ENCODE peak calls at places on chromosomes 16 and 17, in eight cellular contexts. A, G, S, D, H, I, U and P are unnamed samples.

GRCh38 chr16:30740364-30741251 is 7.6 kb upstream of the PHKG2 start:
- DNase-seq in I (peak), H (peak), A (no peak), S (peak), U (peak), G (no peak), D (no peak), P (peak)

GRCh38 chr16:47568355-47568754 is 107.2 kb downstream of the PHKB start:
- DNase-seq in I (no peak), U (no peak), D (no peak), G (no peak), A (no peak), H (no peak), S (no peak), P (no peak)

GRCh38 chr16:87017388-87018012 is 299.7 kb downstream of the C16orf95 start:
- DNase-seq in D (peak), I (no peak), H (peak), S (no peak), A (no peak), U (no peak), G (peak), P (peak)

GRCh38 chr17:43846963-43847369 is at the start of gene CD300LG:
- DNase-seq in D (no peak), I (no peak), S (no peak), A (no peak), G (peak), U (no peak), H (no peak), P (no peak)

GRCh38 chr17:57440522-57441269 is 184.4 kb downstream of the MSI2 start:
- DNase-seq in D (no peak), A (peak), U (peak), G (peak), S (peak), I (peak), H (peak), P (peak)

GRCh38 chr16:86095131-86095752 is 196.3 kb downstream of the IRF8 start:
- DNase-seq in U (no peak), G (no peak), S (no peak), I (no peak), H (no peak), A (no peak), D (no peak), P (no peak)

GRCh38 chr16:4409081-4409932 is 7.1 kb downstream of the CORO7 start:
- DNase-seq in D (no peak), I (no peak), U (no peak), S (no peak), H (peak), G (no peak), A (no peak), P (no peak)

GRCh38 chr17:81719410-81720266 is 7.6 kb downstream of the SLC25A10 start:
- DNase-seq in G (no peak), D (no peak), I (no peak), S (no peak), A (no peak), H (no peak), U (no peak), P (no peak)

GRCh38 chr17:63364944-63365343 is 81.2 kb downstream of the CYB561 start:
- DNase-seq in A (no peak), H (no peak), D (no peak), I (no peak), S (no peak), G (no peak), U (no peak), P (no peak)

GRCh38 chr16:27408602-27409031 is 6.6 kb downstream of the IL21R start:
- DNase-seq in I (no peak), D (no peak), U (no peak), H (peak), G (no peak), S (no peak), A (no peak), P (no peak)

GRCh38 chr16:27259710-27260109 is 8.9 kb downstream of the NSMCE1 start:
- DNase-seq in S (no peak), G (peak), H (no peak), U (no peak), I (no peak), D (no peak), A (no peak), P (no peak)

GRCh38 chr17:21166599-21167265 is 40.0 kb downstream of the DHRS7B start:
- DNase-seq in S (no peak), D (peak), A (no peak), U (no peak), I (no peak), H (no peak), G (no peak), P (peak)

GRCh38 chr17:36849871-36850348 is 87.4 kb upstream of the LHX1 start:
- DNase-seq in D (no peak), S (no peak), H (peak), I (no peak), G (peak), A (peak), U (no peak), P (peak)

GRCh38 chr16:89422905-89423630 is 67.3 kb downstream of the ANKRD11 start:
- DNase-seq in I (no peak), U (no peak), D (no peak), S (no peak), H (peak), G (no peak), A (no peak), P (peak)

GRCh38 chr17:63549946-63550815 is at the start of gene DCAF7:
- DNase-seq in A (peak), H (peak), D (peak), I (peak), G (peak), S (peak), U (peak), P (peak)

GRCh38 chr17:1490643-1491405 is 1.7 kb downstream of the MYO1C start:
- DNase-seq in S (peak), U (no peak), G (peak), A (peak), H (peak), D (no peak), I (peak), P (no peak)

GRCh38 chr17:67293251-67294203 is 48.5 kb upstream of the HELZ start:
- DNase-seq in G (peak), D (no peak), U (no peak), A (peak), I (peak), H (no peak), S (peak), P (no peak)

GRCh38 chr17:68197091-68197996 is 50.5 kb upstream of the AMZ2 start:
- DNase-seq in S (no peak), I (no peak), D (no peak), A (no peak), U (no peak), H (no peak), G (peak), P (no peak)

GRCh38 chr16:12675852-12676251 is 127.8 kb downstream of the CPPED1 start:
- DNase-seq in G (no peak), I (no peak), S (no peak), A (no peak), D (peak), H (peak), U (no peak), P (peak)

GRCh38 chr16:66717112-66717675 is 20.7 kb upstream of the CMTM4 start:
- DNase-seq in U (no peak), S (peak), I (peak), H (no peak), G (peak), A (peak), D (peak), P (peak)

GRCh38 chr17:62093188-62094155 is 28.4 kb upstream of the MED13 start:
- DNase-seq in A (no peak), U (no peak), D (peak), S (no peak), G (no peak), I (no peak), H (peak), P (peak)

GRCh38 chr17:75843577-75844529 is at the start of gene UNC13D:
- DNase-seq in G (no peak), H (peak), D (no peak), S (no peak), U (no peak), I (peak), A (peak), P (no peak)

GRCh38 chr17:15289285-15290185 is 24.4 kb upstream of the PMP22 start:
- DNase-seq in I (no peak), U (no peak), A (no peak), S (no peak), H (no peak), D (no peak), G (no peak), P (no peak)

GRCh38 chr16:21703589-21704174 is 39.9 kb downstream of the OTOA start:
- DNase-seq in A (no peak), S (no peak), D (no peak), U (no peak), I (no peak), H (peak), G (no peak), P (no peak)

GRCh38 chr16:24939224-24939623 is 75.9 kb downstream of the ARHGAP17 start:
- DNase-seq in S (no peak), G (no peak), D (no peak), I (no peak), U (no peak), H (no peak), A (no peak), P (no peak)

GRCh38 chr16:24935336-24935735 is 79.8 kb downstream of the ARHGAP17 start:
- DNase-seq in A (no peak), I (no peak), G (no peak), H (no peak), D (no peak), U (no peak), S (no peak), P (no peak)

GRCh38 chr16:24943471-24943870 is 71.7 kb downstream of the ARHGAP17 start:
- DNase-seq in U (no peak), S (no peak), G (no peak), H (no peak), I (no peak), D (no peak), A (no peak), P (no peak)

GRCh38 chr16:24936151-24936550 is 79.0 kb downstream of the ARHGAP17 start:
- DNase-seq in I (no peak), A (no peak), D (no peak), H (no peak), S (no peak), G (no peak), U (no peak), P (no peak)

DNA sequence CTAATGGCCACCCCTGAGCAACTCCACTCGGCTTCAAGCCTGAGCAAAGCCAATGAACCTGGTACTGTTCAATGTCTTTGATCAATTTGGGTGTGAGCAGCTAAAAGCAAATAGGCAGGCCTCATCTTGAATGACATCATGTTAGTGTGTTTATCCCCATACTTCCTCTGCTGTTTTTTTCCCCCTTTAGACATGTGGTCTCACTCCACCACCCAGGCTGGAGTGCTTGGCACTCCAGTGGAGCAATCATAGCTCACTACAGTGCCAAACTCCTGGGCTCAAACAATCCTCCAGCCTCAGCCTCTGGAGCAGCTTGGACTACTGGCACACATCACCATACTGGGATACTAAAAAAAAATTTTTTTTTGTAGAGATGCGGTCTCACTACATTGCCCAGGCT is 75.4 kb downstream of the ARHGAP17 start:
- DNase-seq in A (no peak), U (no peak), G (no peak), H (no peak), I (no peak), D (peak), S (no peak), P (no peak)
- TF ChIP-seq CTCF in A (no peak), U (no peak), G (no peak), H (no peak), I (no peak), D (no peak), S (no peak), P (no peak)

DNA sequence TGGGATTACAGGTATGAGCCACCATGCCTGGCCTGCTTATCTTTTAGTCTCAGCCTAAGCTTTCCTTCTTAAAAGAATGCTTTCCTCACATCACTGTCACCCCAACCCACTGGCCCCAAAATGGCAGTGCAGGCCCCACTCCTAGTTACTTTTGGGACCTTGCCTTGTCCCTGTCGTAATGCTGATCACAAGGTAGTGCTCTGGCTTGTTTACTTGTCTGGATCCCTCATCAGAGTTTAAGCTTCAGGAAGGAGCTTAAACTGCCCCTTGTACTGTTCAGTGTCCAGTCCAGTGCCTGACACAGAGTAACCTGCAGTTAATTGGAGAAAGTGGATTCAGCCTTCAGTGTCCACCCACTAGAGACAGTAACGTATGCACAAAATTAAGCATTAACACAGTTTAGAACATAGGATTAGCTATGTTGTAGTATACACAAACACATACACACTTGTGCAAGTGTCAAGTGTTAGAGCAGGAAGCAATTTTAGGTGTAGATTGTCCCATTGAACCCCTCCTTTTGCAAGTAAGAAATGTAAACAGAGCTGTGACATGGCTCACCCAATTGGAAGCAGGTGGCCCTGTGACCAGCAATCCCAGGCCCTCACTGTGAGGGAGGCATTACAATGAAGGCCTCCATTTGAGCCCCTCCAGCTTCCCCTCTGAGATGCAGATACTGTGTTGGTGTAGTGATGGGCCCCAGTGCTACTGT is 44.2 kb downstream of the LDHD start:
- DNase-seq in G (no peak), U (no peak), A (no peak), I (no peak), S (no peak), H (no peak), D (no peak), P (no peak)
- H3K4me3 ChIP-seq in G (no peak), U (no peak), A (no peak), I (no peak), S (no peak), H (no peak), D (no peak), P (no peak)

DNA sequence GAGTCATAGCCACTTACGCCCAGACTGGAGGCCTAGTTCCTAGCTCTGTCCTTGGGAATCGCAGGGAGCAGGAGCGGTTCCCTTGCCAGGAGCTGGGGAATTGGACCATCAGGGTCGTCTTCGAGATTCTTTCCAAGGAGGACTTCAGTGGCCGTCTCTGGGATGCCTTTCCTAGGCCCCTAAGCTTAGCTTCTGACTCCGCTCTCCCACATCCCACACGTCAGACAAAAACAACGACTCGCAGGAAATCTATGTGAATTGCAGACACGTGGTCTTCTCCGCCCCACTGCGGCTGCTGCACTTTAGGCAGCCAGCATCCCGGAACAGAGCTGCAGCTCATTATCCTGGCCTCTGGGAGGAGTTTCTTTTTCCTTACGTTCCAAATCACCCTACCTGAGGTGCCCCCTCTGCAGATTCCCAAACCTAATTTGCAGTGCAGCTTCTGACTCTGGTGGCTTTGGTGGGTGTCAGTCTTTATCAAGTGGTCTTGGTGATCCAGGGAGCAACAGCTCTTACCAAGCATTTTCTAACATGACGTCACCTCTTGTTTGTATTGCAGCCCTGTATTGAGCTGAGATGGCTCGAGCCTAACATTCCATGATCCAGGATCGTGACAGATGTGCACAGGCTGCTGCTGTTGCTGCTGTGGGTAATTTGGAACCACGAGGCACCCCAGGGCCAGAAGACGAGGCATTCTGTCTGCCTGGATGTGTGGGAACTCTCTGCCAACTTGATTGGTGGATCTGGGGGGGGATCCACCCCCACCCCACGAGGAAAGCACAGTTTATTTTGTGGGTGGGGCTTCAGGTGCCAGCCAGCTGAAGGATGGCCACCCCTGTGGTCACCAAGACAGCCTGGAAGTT is 1.1 kb downstream of the KATNB1 start:
- DNase-seq in H (peak), D (peak), I (peak), G (peak), A (peak), S (no peak), U (no peak), P (peak)
- TF ChIP-seq CTCF in H (peak), D (no peak), I (no peak), G (no peak), A (peak), S (no peak), U (no peak), P (peak)

GRCh38 chr17:73423159-73423715 is 111.4 kb upstream of the CDC42EP4 start:
- DNase-seq in U (no peak), G (no peak), I (no peak), S (no peak), A (no peak), H (no peak), D (no peak), P (no peak)

GRCh38 chr17:73419896-73420295 is 108.1 kb upstream of the CDC42EP4 start:
- DNase-seq in G (no peak), A (no peak), U (no peak), H (no peak), I (no peak), S (no peak), D (no peak), P (no peak)

GRCh38 chr17:73423806-73424205 is 112.0 kb upstream of the CDC42EP4 start:
- DNase-seq in I (no peak), S (no peak), H (no peak), U (no peak), A (no peak), D (no peak), G (no peak), P (no peak)

GRCh38 chr17:73420897-73421296 is 109.1 kb upstream of the CDC42EP4 start:
- DNase-seq in I (no peak), H (peak), S (no peak), G (no peak), U (no peak), A (no peak), D (no peak), P (no peak)

GRCh38 chr17:73422121-73422520 is 110.3 kb upstream of the CDC42EP4 start:
- DNase-seq in I (no peak), U (no peak), A (no peak), S (no peak), G (no peak), D (no peak), H (no peak), P (no peak)
- H3K4me3 ChIP-seq in I (no peak), U (no peak), A (no peak), S (no peak), G (no peak), D (no peak), H (no peak), P (no peak)

DNA sequence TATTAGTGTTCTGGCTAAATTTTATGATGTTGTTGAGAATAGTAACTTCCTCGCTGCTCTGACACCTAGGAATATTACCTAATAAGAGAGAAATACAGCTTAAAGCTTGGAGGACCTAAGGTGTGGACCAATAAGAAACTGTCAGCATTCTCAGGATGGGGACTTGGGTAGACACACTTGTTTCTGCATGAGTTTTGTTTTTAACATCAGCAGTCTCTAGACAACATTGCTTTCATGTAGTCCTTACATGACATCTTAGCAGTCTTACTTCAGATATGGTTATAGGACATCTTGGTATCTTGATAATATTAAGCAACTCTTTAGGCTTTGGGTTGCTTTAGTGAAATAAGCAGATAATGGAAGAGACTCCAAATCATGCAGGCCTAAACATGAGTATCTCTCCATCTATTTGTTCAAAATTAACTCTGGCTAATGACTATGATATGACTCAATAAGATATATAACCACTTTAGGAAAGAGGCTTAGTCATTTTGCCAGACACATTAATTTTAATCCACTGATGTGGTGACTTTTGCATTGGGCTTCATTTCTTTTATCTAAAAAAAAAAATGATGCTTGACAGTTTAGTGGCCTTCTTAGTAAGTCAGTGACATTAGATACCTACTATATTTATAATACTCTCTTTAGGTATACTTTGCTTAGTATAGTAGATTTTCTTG is 84.5 kb downstream of the WNT3 start:
- DNase-seq in A (no peak), G (no peak), U (no peak), I (no peak), H (peak), S (no peak), D (no peak), P (no peak)
- TF ChIP-seq CTCF in A (no peak), G (no peak), U (no peak), I (no peak), H (no peak), S (no peak), D (no peak), P (no peak)

DNA sequence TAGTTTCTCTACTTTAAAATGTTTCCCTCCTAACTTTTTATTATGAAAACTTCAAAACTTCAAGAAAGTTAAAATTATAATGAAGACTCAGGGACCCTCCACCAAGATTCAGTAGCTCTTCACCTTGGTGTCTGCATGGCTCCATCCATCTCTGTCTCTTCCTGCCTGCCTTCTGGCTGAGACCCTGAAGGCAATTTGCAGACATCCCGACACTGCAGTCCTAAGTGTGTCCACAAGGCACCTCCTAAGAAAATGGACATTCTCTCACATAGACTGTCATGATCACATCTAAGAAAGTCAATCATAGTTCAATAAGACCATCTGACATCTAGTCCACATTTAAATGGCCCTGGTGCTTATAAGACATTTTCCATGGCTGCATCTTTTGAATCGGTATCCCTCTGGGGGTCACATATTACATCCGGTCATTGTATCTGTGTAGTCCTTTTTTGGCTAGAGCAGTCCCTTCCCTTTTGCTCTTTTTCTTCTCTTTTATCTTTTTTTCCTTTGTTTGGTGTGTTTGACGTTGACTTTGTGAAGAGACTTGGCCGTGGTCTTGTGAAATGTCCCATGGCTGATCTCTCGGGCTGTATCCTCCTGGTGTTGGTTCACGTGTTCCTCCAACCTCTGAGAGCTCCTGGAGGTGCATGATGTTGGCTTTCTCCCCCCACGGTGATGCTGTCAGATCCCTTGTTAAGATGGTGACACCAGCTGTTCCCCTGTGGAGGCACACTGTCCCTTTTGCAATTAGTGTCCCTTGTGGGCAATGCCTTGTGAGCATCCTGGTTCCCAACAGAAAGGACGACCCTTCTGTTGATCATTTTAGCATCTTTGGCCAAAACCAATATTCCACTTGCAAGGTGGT is 5.0 kb upstream of the TNFRSF13B start:
- DNase-seq in S (no peak), D (no peak), I (no peak), U (no peak), H (no peak), G (no peak), A (peak), P (no peak)
- H3K4me3 ChIP-seq in S (no peak), D (no peak), I (no peak), U (no peak), H (no peak), G (no peak), A (no peak), P (no peak)